ENCODE peak calls at places on chromosomes 7 and 10, in four cellular contexts. Q is spleen; E is CD8-positive, alpha-beta memory T cell; J is testis. L is an unnamed sample.

GRCh38 chr7:97145068-97145467 is 27.6 kb downstream of the SDHAF3 start:
- DNase-seq in Q (no peak), E (no peak), J (no peak), L (no peak)

GRCh38 chr10:132452216-132452650 is 55.2 kb downstream of the PWWP2B start:
- DNase-seq in Q (peak; percentile 88), E (no peak), J (no peak), L (no peak)

GRCh38 chr7:64515781-64516180 is 47.1 kb downstream of the ZNF680 start:
- DNase-seq in Q (no peak), E (no peak), J (no peak), L (no peak)

GRCh38 chr7:776381-776780 is 49.3 kb upstream of the PRKAR1B start:
- DNase-seq in Q (no peak), E (no peak), J (no peak), L (no peak)

GRCh38 chr10:60390224-60390626 is 550 bp upstream of the ANK3 start:
- DNase-seq in Q (no peak), E (no peak), J (no peak), L (no peak)

GRCh38 chr7:149136118-149136517 is 10.0 kb upstream of the ZNF425 start:
- DNase-seq in Q (no peak), E (no peak), J (no peak), L (no peak)

GRCh38 chr10:119817991-119818888 is 54.4 kb downstream of the MCMBP start:
- DNase-seq in Q (peak; percentile 75), E (peak; percentile 48), J (peak; percentile 87), L (no peak)

GRCh38 chr7:128197989-128198580 is 43.0 kb upstream of the LEP start:
- DNase-seq in Q (no peak), E (no peak), J (no peak), L (no peak)

GRCh38 chr7:110786576-110786975 is 304.4 kb upstream of the LRRN3 start:
- DNase-seq in Q (no peak), E (no peak), J (no peak), L (no peak)

GRCh38 chr7:43659549-43659896 is 69.8 kb downstream of the COA1 start:
- DNase-seq in Q (no peak), E (no peak), J (no peak), L (no peak)

GRCh38 chr7:43660141-43660540 is 69.2 kb downstream of the COA1 start:
- DNase-seq in Q (no peak), E (no peak), J (no peak), L (no peak)

GRCh38 chr7:43655584-43655983 is 72.7 kb downstream of the STK17A start:
- DNase-seq in Q (no peak), E (no peak), J (no peak), L (no peak)

GRCh38 chr7:43656997-43657396 is 72.3 kb downstream of the COA1 start:
- DNase-seq in Q (no peak), E (no peak), J (no peak), L (no peak)

DNA sequence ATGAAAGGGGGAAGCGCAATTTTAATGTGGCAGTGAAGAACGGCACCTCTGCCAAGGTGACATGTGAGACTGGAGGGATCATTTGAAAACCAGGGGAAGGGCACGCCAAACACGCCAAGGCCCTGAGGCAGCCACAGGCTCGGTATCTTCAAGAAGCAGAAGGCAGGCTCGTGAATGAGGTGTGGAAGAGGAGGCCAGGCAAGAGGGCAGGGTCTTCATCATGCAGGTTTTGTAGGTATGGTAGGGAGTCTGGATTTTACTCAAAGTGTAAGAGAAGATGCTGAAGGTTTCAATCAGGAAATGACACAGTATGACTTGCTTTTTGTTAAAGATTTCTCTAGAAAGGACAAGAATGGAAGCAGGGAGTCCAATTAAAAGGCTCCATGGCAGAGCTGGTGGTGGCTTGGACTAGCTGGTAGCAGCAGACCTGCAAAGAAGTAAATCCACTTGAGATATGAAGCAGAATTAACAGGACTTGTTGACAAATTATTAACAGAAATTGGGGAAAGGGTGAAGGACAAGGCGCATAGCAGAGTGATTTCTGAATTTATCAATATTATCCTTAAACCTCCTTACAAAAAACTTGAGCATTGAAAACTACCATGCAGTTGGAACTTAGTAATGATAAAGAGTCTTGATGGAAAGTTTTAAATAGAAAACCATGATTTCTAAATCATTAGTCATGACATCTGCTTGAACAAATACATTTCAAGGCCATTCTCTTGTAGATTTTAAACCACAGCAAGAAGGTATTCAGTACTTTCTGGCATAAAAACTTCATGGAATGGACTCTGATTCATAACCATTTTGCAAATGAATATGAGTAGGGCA is 70.4 kb downstream of the COA1 start:
- DNase-seq in Q (no peak), E (no peak), J (no peak), L (no peak)
- H3K27ac ChIP-seq in Q (peak overlapping the region; percentile 44), E (no peak overlapping the region), J (no peak overlapping the region), L (no peak overlapping the region)

GRCh38 chr7:95001258-95001657 is 93.9 kb downstream of the PPP1R9A start:
- DNase-seq in Q (no peak), E (no peak), J (no peak), L (no peak)

GRCh38 chr7:94998951-94999350 is 91.6 kb downstream of the PPP1R9A start:
- DNase-seq in Q (no peak), E (no peak), J (no peak), L (no peak)

GRCh38 chr7:95004618-95005282 is 97.4 kb downstream of the PPP1R9A start:
- DNase-seq in Q (no peak), E (no peak), J (no peak), L (no peak)

GRCh38 chr7:95002726-95003125 is 95.3 kb downstream of the PPP1R9A start:
- DNase-seq in Q (no peak), E (no peak), J (no peak), L (no peak)

DNA sequence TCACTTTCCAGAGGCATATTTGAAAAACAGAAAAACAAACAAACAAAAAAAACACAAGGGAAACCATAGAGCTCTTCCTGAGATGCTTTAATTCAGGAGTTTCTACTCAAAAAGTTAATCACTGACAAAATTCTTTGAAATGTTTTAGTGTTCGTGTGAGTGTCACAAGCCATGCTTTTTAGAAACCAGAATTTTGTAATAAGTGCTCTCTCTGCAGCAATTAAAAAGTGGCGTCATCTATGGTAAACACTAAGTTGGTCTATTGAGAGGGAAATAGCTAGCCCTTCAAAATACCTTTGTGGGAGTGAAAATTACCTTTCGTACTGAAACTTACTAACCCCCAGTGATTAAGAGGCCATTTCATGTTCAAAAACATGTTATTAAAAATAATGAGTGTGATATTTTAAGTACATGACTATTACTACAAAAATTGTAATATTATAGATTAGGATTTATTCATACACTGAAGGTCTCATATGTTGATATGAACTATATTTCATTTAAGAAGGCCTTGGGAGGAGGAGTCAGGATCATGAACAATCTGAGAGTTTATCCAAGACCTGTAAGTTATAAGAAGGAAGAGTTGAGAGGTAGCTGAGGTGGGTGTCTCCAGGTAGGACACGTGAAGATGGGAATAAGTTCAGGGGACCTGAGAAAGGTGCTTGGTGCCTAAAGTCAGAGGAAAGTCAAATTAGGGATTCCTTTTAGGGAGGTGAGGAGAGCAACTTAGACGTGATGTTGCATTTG is 94.6 kb downstream of the PPP1R9A start:
- DNase-seq in Q (no peak), E (no peak), J (no peak), L (no peak)
- H3K27ac ChIP-seq in Q (no peak overlapping the region), E (no peak overlapping the region), J (no peak overlapping the region), L (no peak overlapping the region)

GRCh38 chr10:124665558-124665957 is 78.6 kb downstream of the FAM53B start:
- DNase-seq in Q (no peak), E (no peak), J (no peak), L (no peak)
- H3K27ac ChIP-seq in Q (no peak overlapping the region), E (no peak overlapping the region), J (peak overlapping the region; percentile 77), L (no peak overlapping the region)

DNA sequence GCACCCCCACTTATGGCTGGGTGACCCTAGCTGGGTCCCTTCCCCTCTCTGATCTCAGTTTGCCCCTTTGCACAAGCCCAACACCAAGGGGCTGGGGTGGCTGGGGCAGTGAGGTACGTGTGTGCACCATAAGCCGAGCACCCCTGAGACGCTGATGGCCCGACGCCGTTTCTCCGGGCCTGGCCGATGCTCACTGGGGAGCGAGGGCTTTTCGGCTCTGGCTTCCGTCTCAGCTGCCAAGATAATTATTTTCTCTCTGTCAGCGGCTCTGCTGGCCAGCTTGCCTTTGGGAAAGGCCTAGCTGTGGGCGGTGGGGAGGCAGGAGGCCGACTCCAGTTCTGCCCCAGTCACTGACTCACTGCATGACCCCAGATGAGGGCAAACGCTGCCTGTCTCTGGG is 91.0 kb downstream of the ZMIZ1 start:
- DNase-seq in Q (no peak), E (no peak), J (peak; percentile 50), L (no peak)
- H3K27ac ChIP-seq in Q (peak overlapping the region; percentile 95), E (no peak overlapping the region), J (peak overlapping the region; percentile 24), L (no peak overlapping the region)

GRCh38 chr10:114021135-114021534 is 22.5 kb upstream of the ADRB1 start:
- DNase-seq in Q (no peak), E (no peak), J (no peak), L (no peak)
- H3K27ac ChIP-seq in Q (no peak overlapping the region), E (no peak overlapping the region), J (no peak overlapping the region), L (no peak overlapping the region)

L was measured in WERI-Rb-1.